ENCODE peak calls at places on chromosome 20, in five cellular contexts. F, I, M, Y and Q are unnamed samples.

GRCh38 chr20:48661575-48662473 is 166.0 kb downstream of the PREX1 start:
- DNase-seq in M (no peak), Y (no peak), F (no peak), I (no peak), Q (peak)

GRCh38 chr20:35174458-35175216 is 2.8 kb downstream of the PROCR start:
- DNase-seq in Y (no peak), M (peak), F (no peak), I (no peak), Q (no peak)

GRCh38 chr20:7392551-7392950 is 547.7 kb downstream of the HAO1 start:
- DNase-seq in F (no peak), M (no peak), I (no peak), Y (no peak), Q (peak)

GRCh38 chr20:15012551-15012950 is 675.1 kb upstream of the FLRT3 start:
- DNase-seq in Y (no peak), I (no peak), M (no peak), F (no peak), Q (no peak)

GRCh38 chr20:62139636-62140035 is 3.6 kb downstream of the PSMA7 start:
- DNase-seq in F (no peak), Y (no peak), I (no peak), M (no peak), Q (no peak)

GRCh38 chr20:1060985-1061384 is 57.4 kb upstream of the PSMF1 start:
- DNase-seq in I (peak), M (no peak), F (no peak), Y (no peak), Q (no peak)

GRCh38 chr20:36544134-36545018 is 3.1 kb downstream of the MYL9 start:
- DNase-seq in Y (no peak), M (no peak), I (no peak), F (no peak), Q (peak)

GRCh38 chr20:17885544-17885943 is 83.0 kb downstream of the SNX5 start:
- DNase-seq in M (no peak), I (no peak), Y (no peak), F (no peak), Q (no peak)

GRCh38 chr20:58839991-58840747 is 10.5 kb downstream of the GNAS-AS1 start:
- DNase-seq in Y (no peak), I (no peak), M (no peak), F (no peak), Q (no peak)

GRCh38 chr20:49507741-49508434 is 25.4 kb upstream of the KCNB1 start:
- DNase-seq in I (no peak), M (no peak), F (no peak), Y (no peak), Q (no peak)

GRCh38 chr20:49644980-49645565 is 68.6 kb downstream of the B4GALT5 start:
- DNase-seq in F (no peak), Y (no peak), M (no peak), I (no peak), Q (no peak)

GRCh38 chr20:32285621-32286334 is 8.3 kb downstream of the KIF3B start:
- DNase-seq in Y (peak), M (no peak), I (no peak), F (peak), Q (peak)

GRCh38 chr20:25629816-25630499 is 6.1 kb upstream of the NANP start:
- DNase-seq in Y (no peak), I (no peak), F (no peak), M (no peak), Q (no peak)

GRCh38 chr20:21272279-21272678 is 30.9 kb upstream of the XRN2 start:
- DNase-seq in M (no peak), F (peak), Y (no peak), I (no peak), Q (peak)

GRCh38 chr20:62409935-62410741 is 3.1 kb upstream of the CABLES2 start:
- DNase-seq in M (peak), Y (peak), I (no peak), F (no peak), Q (peak)

GRCh38 chr20:46833360-46833759 is 61.3 kb upstream of the EYA2 start:
- DNase-seq in I (no peak), Y (no peak), M (no peak), F (no peak), Q (no peak)

GRCh38 chr20:16922834-16923233 is 174.7 kb downstream of the OTOR start:
- DNase-seq in F (no peak), M (no peak), I (no peak), Y (no peak), Q (peak)

GRCh38 chr20:53047203-53047602 is 75.0 kb downstream of the TSHZ2 start:
- DNase-seq in I (no peak), M (no peak), F (no peak), Y (no peak), Q (no peak)

GRCh38 chr20:34190679-34191090 is 50.5 kb upstream of the ASIP start:
- DNase-seq in Y (peak), I (no peak), M (no peak), F (no peak), Q (peak)

GRCh38 chr20:51131806-51132205 is 108.9 kb upstream of the KCNG1 start:
- DNase-seq in I (no peak), M (no peak), Y (no peak), F (no peak), Q (no peak)

GRCh38 chr20:32681175-32682084 is 7.7 kb upstream of the C20orf203 start:
- DNase-seq in I (no peak), Y (peak), M (no peak), F (no peak), Q (no peak)

GRCh38 chr20:45235995-45236394 is 14.8 kb downstream of the SEMG2 start:
- DNase-seq in Y (no peak), M (no peak), I (no peak), F (no peak), Q (no peak)

GRCh38 chr20:41786158-41786557 is 168.0 kb upstream of the CHD6 start:
- DNase-seq in Y (no peak), M (no peak), I (no peak), F (no peak), Q (peak)

GRCh38 chr20:48709744-48710143 is 118.1 kb downstream of the PREX1 start:
- DNase-seq in M (no peak), Y (no peak), F (no peak), I (no peak), Q (no peak)

GRCh38 chr20:5703542-5704215 is 46.5 kb upstream of the SHLD1 start:
- DNase-seq in Y (peak), I (no peak), M (no peak), F (no peak), Q (no peak)

GRCh38 chr20:49405062-49405683 is 77.3 kb downstream of the KCNB1 start:
- DNase-seq in M (no peak), F (no peak), I (no peak), Y (no peak), Q (no peak)

GRCh38 chr20:43926691-43927090 is 12.0 kb downstream of the TOX2 start:
- DNase-seq in F (no peak), Y (no peak), I (no peak), M (no peak), Q (no peak)

GRCh38 chr20:53387983-53388675 is 205.5 kb downstream of the ZNF217 start:
- DNase-seq in Y (no peak), M (no peak), F (no peak), I (no peak), Q (no peak)

GRCh38 chr20:6588296-6588695 is 179.2 kb upstream of the BMP2 start:
- DNase-seq in M (no peak), Y (no peak), I (no peak), F (no peak), Q (no peak)

GRCh38 chr20:21017381-21018085 is 88.6 kb downstream of the LINC00237 start:
- DNase-seq in F (no peak), Y (no peak), I (no peak), M (no peak), Q (no peak)

GRCh38 chr20:6635034-6635736 is 132.3 kb upstream of the BMP2 start:
- DNase-seq in I (no peak), F (no peak), M (no peak), Y (no peak), Q (peak)

GRCh38 chr20:30815577-30816181 is 441.8 kb upstream of the DEFB115 start:
- DNase-seq in I (no peak), Y (no peak), M (no peak), F (no peak), Q (no peak)

GRCh38 chr20:47578543-47578942 is 76.9 kb downstream of the NCOA3 start:
- DNase-seq in I (no peak), M (no peak), F (no peak), Y (no peak), Q (no peak)

GRCh38 chr20:33132858-33133615 is 34.9 kb upstream of the BPIFA2 start:
- DNase-seq in I (no peak), M (no peak), F (no peak), Y (no peak), Q (peak)

DNA sequence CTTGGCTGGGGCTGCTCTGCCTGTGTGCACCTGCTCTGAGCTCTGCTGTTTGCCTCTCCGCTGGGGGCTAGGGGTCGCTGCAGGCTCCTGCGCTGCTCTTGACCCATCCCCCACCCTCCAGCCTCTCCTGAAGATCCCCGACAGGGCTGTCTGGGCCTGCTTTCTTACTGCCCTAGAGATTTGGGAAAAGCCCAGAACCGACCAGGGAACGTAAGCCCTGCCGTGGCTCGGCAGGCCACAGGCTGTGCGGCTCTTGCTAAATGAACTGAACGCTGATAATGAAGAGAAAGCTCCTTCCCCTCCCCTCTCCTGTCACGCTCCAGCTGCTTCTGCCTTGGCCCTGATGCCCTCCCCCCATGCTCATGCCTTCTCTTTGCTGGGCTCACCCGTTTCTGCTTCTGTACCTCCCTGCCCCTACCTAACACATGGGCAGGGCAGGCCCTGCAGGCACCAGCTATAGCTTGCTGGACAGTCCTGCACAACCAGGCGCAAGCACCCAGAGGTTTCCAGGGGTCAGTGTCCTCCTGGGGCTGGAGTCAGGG is 32.0 kb upstream of the PCMTD2 start:
- DNase-seq in I (no peak), Y (peak), M (no peak), F (no peak), Q (peak)
- TF ChIP-seq CTCF in I (no peak), Y (peak), M (no peak), F (peak), Q (peak)

GRCh38 chr20:63488331-63489251 is 10.3 kb downstream of the EEF1A2 start:
- DNase-seq in I (no peak), Y (no peak), F (no peak), M (no peak), Q (no peak)
- H3K4me3 ChIP-seq in I (no peak), Y (no peak), F (no peak), M (no peak), Q (no peak)

DNA sequence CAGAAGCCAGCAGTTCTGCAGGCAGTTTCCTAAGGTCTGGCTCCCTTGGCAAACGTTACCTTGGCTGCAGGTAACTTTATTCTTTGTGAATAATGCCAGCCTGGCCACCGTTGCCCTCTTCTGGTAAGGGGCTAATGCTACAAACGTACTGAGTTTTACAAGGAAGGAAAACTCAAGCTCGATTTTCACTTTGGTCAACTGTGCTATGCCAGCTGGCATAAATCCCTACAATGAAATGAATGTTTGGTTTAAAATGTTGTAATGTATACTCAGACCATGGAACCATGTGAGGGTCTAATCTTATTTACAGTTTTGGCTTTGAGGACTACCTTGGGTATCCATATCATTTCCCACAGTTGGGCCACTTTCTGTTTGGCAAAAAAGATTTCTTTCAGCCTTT is 101.4 kb downstream of the SLX4IP start:
- DNase-seq in Y (peak), M (no peak), I (no peak), F (no peak), Q (peak)
- TF ChIP-seq CTCF in Y (peak), M (no peak), I (no peak), F (peak), Q (peak)

GRCh38 chr20:56634735-56635422 is 5.8 kb downstream of the TFAP2C start:
- DNase-seq in M (no peak), I (no peak), F (no peak), Y (no peak), Q (no peak)
- H3K4me3 ChIP-seq in M (no peak), I (no peak), F (no peak), Y (no peak), Q (no peak)